ENCODE peak calls at places on chromosomes 3 and 15, in nine cellular contexts. K is NCI-H1092; W is SK-N-SH; N is uterus; Q is CD8-positive, alpha-beta memory T cell; A is AG20443; U is NCI-H1694 treated with DMSO at 0.1 percent for 48 hours; G is HEK293T; X is heart right ventricle. Z is an unnamed sample.

GRCh38 chr15:56763496-56763895 is 30.2 kb upstream of the ZNF280D start:
- DNase-seq in K (no peak), W (no peak), N (no peak), Q (no peak), A (no peak), U (no peak), G (no peak), X (no peak), Z (no peak)

GRCh38 chr15:48304398-48304797 is 26.8 kb upstream of the DUT start:
- DNase-seq in K (no peak), W (no peak), N (no peak), Q (no peak), A (no peak), U (no peak), G (no peak), X (no peak), Z (no peak)

GRCh38 chr3:177278016-177278415 is 80.7 kb upstream of the TBL1XR1 start:
- DNase-seq in K (no peak), W (no peak), N (no peak), Q (no peak), A (no peak), U (no peak), G (no peak), X (no peak), Z (no peak)

GRCh38 chr3:184361532-184361931 is at the start of the genes CLCN2 and POLR2H:
- DNase-seq in K (no peak), W (peak; percentile 89), N (peak; percentile 45), Q (peak; percentile 46), A (peak; percentile 82), U (peak; percentile 44), G (peak; percentile 50), X (peak; percentile 41), Z (peak; percentile 81)

GRCh38 chr3:180680097-180680430 is 775 bp upstream of the CCDC39 start:
- DNase-seq in K (peak; percentile 22), W (peak; percentile 38), N (no peak), Q (peak; percentile 14), A (peak; percentile 28), U (peak; percentile 39), G (no peak), X (no peak), Z (no peak)

GRCh38 chr15:40272713-40273056 is 10.2 kb downstream of the ANKRD63 start:
- DNase-seq in K (no peak), W (no peak), N (no peak), Q (no peak), A (no peak), U (no peak), G (no peak), X (no peak), Z (no peak)

GRCh38 chr3:174330303-174330702 is 528.8 kb upstream of the NAALADL2 start:
- DNase-seq in K (no peak), W (no peak), N (no peak), Q (no peak), A (peak; percentile 68), U (no peak), G (no peak), X (no peak), Z (no peak)

GRCh38 chr3:108208831-108209230 is 13.4 kb downstream of the IFT57 start:
- DNase-seq in K (no peak), W (no peak), N (no peak), Q (no peak), A (no peak), U (no peak), G (no peak), X (no peak), Z (no peak)

GRCh38 chr3:111070772-111071256 is 802 bp upstream of the NECTIN3 start:
- DNase-seq in K (no peak), W (no peak), N (no peak), Q (peak; percentile 30), A (no peak), U (no peak), G (peak; percentile 53), X (no peak), Z (no peak)

GRCh38 chr3:36993326-36994283 is at the start of gene MLH1:
- DNase-seq in K (no peak), W (peak; percentile 84), N (peak; percentile 100), Q (peak; percentile 94), A (peak; percentile 97), U (no peak), G (no peak), X (peak; percentile 100), Z (peak; percentile 97)

GRCh38 chr3:188584162-188584529 is 430.2 kb downstream of the LPP start:
- DNase-seq in K (no peak), W (no peak), N (no peak), Q (no peak), A (peak; percentile 42), U (no peak), G (no peak), X (no peak), Z (no peak)

GRCh38 chr3:113084777-113085176 is 94.0 kb downstream of the GTPBP8 start:
- DNase-seq in K (no peak), W (no peak), N (peak; percentile 55), Q (no peak), A (peak; percentile 66), U (no peak), G (no peak), X (peak; percentile 23), Z (no peak)

GRCh38 chr15:71940004-71940588 is 129.7 kb downstream of the NR2E3 start:
- DNase-seq in K (no peak), W (no peak), N (no peak), Q (no peak), A (no peak), U (no peak), G (no peak), X (no peak), Z (no peak)

GRCh38 chr3:124300416-124300815 is 308.5 kb upstream of the ROPN1 start:
- DNase-seq in K (no peak), W (no peak), N (no peak), Q (no peak), A (no peak), U (no peak), G (no peak), X (no peak), Z (no peak)

GRCh38 chr3:37315669-37316068 is 141.3 kb upstream of the LRRFIP2 start:
- DNase-seq in K (no peak), W (no peak), N (no peak), Q (no peak), A (no peak), U (no peak), G (no peak), X (no peak), Z (no peak)

GRCh38 chr3:196726788-196727675 is 12.6 kb upstream of the PAK2 start:
- DNase-seq in K (no peak), W (no peak), N (no peak), Q (no peak), A (peak; percentile 14), U (no peak), G (no peak), X (no peak), Z (no peak)

GRCh38 chr3:64291345-64291744 is 66.1 kb upstream of the PRICKLE2 start:
- DNase-seq in K (no peak), W (no peak), N (peak; percentile 45), Q (no peak), A (peak; percentile 82), U (no peak), G (no peak), X (no peak), Z (peak; percentile 35)

GRCh38 chr3:15815696-15816095 is 17.9 kb upstream of the ANKRD28 start:
- DNase-seq in K (no peak), W (peak; percentile 9), N (no peak), Q (no peak), A (peak; percentile 41), U (peak; percentile 72), G (no peak), X (no peak), Z (no peak)

GRCh38 chr3:18389108-18389733 is 35.9 kb downstream of the SATB1 start:
- DNase-seq in K (no peak), W (peak; percentile 10), N (no peak), Q (peak; percentile 12), A (peak; percentile 10), U (no peak), G (peak; percentile 10), X (no peak), Z (no peak)

GRCh38 chr15:74432968-74433591 is 678 bp downstream of the SEMA7A start:
- DNase-seq in K (no peak), W (peak; percentile 87), N (no peak), Q (no peak), A (peak; percentile 61), U (no peak), G (no peak), X (no peak), Z (no peak)

GRCh38 chr3:15585111-15585844 is 16.1 kb downstream of the HACL1 start:
- DNase-seq in K (no peak), W (no peak), N (no peak), Q (no peak), A (no peak), U (no peak), G (no peak), X (no peak), Z (no peak)

GRCh38 chr3:49422379-49423248 is at the start of gene AMT:
- DNase-seq in K (no peak), W (peak; percentile 78), N (no peak), Q (no peak), A (no peak), U (no peak), G (no peak), X (peak; percentile 60), Z (peak; percentile 84)

GRCh38 chr15:29852201-29852600 is 29.9 kb upstream of the TJP1 start:
- DNase-seq in K (no peak), W (no peak), N (no peak), Q (no peak), A (no peak), U (no peak), G (no peak), X (no peak), Z (no peak)

GRCh38 chr3:37256447-37256846 is 82.1 kb upstream of the LRRFIP2 start:
- DNase-seq in K (no peak), W (no peak), N (no peak), Q (no peak), A (no peak), U (no peak), G (peak; percentile 20), X (no peak), Z (no peak)

GRCh38 chr15:85746641-85747040 is 48.1 kb downstream of the KLHL25 start:
- DNase-seq in K (no peak), W (peak; percentile 11), N (peak; percentile 13), Q (no peak), A (no peak), U (no peak), G (no peak), X (no peak), Z (no peak)

GRCh38 chr3:105944721-105945120 is 75.9 kb upstream of the CBLB start:
- DNase-seq in K (no peak), W (no peak), N (no peak), Q (no peak), A (peak; percentile 54), U (no peak), G (no peak), X (no peak), Z (no peak)

GRCh38 chr3:31544634-31545033 is 11.9 kb downstream of the STT3B start:
- DNase-seq in K (no peak), W (no peak), N (no peak), Q (no peak), A (no peak), U (no peak), G (no peak), X (no peak), Z (no peak)

GRCh38 chr3:65524544-65525070 is 514.1 kb downstream of the MAGI1 start:
- DNase-seq in K (peak; percentile 76), W (peak; percentile 28), N (no peak), Q (no peak), A (no peak), U (no peak), G (no peak), X (no peak), Z (no peak)

GRCh38 chr15:71469393-71469792 is 341.0 kb upstream of the NR2E3 start:
- DNase-seq in K (no peak), W (no peak), N (no peak), Q (no peak), A (peak; percentile 50), U (no peak), G (no peak), X (no peak), Z (no peak)

GRCh38 chr3:6491768-6492167 is 369.1 kb upstream of the GRM7 start:
- DNase-seq in K (no peak), W (no peak), N (no peak), Q (no peak), A (no peak), U (no peak), G (no peak), X (no peak), Z (no peak)